ENCODE peak calls at places on chromosome 15, in eight cellular contexts. S is HCT116, M is uterus, U is heart left ventricle, Q is adrenal gland, Z is IMR-90, P is body of pancreas, H is endothelial cell of umbilical vein. Y is an unnamed sample. For H3K27me3, the result is how much of the 10 kb centered on the place peaks cover.

GRCh38 chr15:99845009-99845408 is 111.8 kb upstream of the LYSMD4 start:
- DNase-seq in P (no peak), Q (no peak), M (no peak), S (no peak), U (no peak), Z (peak), H (no peak), Y (no peak)

GRCh38 chr15:26842391-26842790 is 24.5 kb upstream of the GABRA5 start:
- DNase-seq in Q (no peak), U (no peak), S (no peak), M (no peak), P (no peak), H (no peak), Z (no peak), Y (no peak)

GRCh38 chr15:36498922-36499321 is 80.5 kb upstream of the CDIN1 start:
- DNase-seq in H (no peak), Z (no peak), U (no peak), S (no peak), P (no peak), M (no peak), Q (no peak), Y (no peak)

GRCh38 chr15:65245096-65245849 is 34.0 kb upstream of the CILP start:
- DNase-seq in Z (peak), H (no peak), U (peak), P (peak), Q (peak), S (no peak), M (peak), Y (peak)

GRCh38 chr15:74214324-74215021 is 11.9 kb upstream of the STRA6 start:
- DNase-seq in M (no peak), Q (no peak), S (no peak), Z (no peak), H (no peak), P (no peak), U (no peak), Y (no peak)

GRCh38 chr15:84624359-84624758 is 23.6 kb downstream of the ZSCAN2 start:
- DNase-seq in Q (no peak), U (no peak), S (no peak), H (no peak), M (no peak), Z (no peak), P (no peak), Y (no peak)

GRCh38 chr15:68383161-68384074 is 48.5 kb downstream of the ITGA11 start:
- DNase-seq in P (peak), H (peak), Q (peak), S (peak), U (no peak), M (peak), Z (peak), Y (no peak)

GRCh38 chr15:77402740-77403379 is 17.0 kb downstream of the PEAK1 start:
- DNase-seq in S (no peak), Z (peak), P (no peak), M (no peak), U (no peak), H (peak), Q (no peak), Y (no peak)

GRCh38 chr15:64979252-64979710 is 10.4 kb downstream of the SPG21 start:
- DNase-seq in P (no peak), H (no peak), M (no peak), Q (no peak), Z (no peak), S (no peak), U (no peak), Y (no peak)

GRCh38 chr15:100017140-100017539 is 283.9 kb upstream of the LYSMD4 start:
- DNase-seq in S (no peak), U (no peak), M (no peak), H (no peak), P (no peak), Q (no peak), Z (no peak), Y (no peak)

GRCh38 chr15:86018679-86019078 is 61.0 kb upstream of the AGBL1 start:
- DNase-seq in S (no peak), U (no peak), H (no peak), P (no peak), Q (no peak), Z (no peak), M (no peak), Y (no peak)

GRCh38 chr15:61299060-61299763 is 70.1 kb upstream of the RORA start:
- DNase-seq in Q (no peak), Z (no peak), M (peak), P (no peak), H (no peak), U (no peak), S (no peak), Y (no peak)

GRCh38 chr15:70778258-70779076 is 15.1 kb upstream of the UACA start:
- DNase-seq in Q (no peak), H (peak), S (no peak), Z (peak), P (no peak), U (no peak), M (no peak), Y (no peak)

GRCh38 chr15:63902671-63903035 is 68.9 kb upstream of the HERC1 start:
- DNase-seq in U (no peak), H (no peak), Z (no peak), Q (peak), P (no peak), S (no peak), M (no peak), Y (no peak)

GRCh38 chr15:59347915-59348314 is 24.8 kb downstream of the MYO1E start:
- DNase-seq in P (no peak), H (no peak), Z (no peak), S (no peak), Q (no peak), M (no peak), U (no peak), Y (no peak)

GRCh38 chr15:94234300-94234699 is 2.9 kb downstream of the MCTP2 start:
- DNase-seq in S (no peak), H (no peak), Z (no peak), P (no peak), Q (no peak), U (no peak), M (no peak), Y (no peak)

GRCh38 chr15:51727141-51727897 is 10.1 kb downstream of the LYSMD2 start:
- DNase-seq in M (no peak), Z (peak), P (no peak), U (no peak), H (no peak), Q (peak), S (no peak), Y (no peak)

GRCh38 chr15:98075441-98075840 is 114.9 kb downstream of the ARRDC4 start:
- DNase-seq in S (no peak), P (no peak), M (no peak), Z (no peak), U (no peak), H (no peak), Q (no peak), Y (no peak)

GRCh38 chr15:64717735-64718495 is 57.5 kb downstream of the RBPMS2 start:
- DNase-seq in Z (no peak), P (no peak), S (no peak), M (no peak), H (peak), U (peak), Q (no peak), Y (no peak)

GRCh38 chr15:99969261-99969960 is 236.2 kb upstream of the LYSMD4 start:
- DNase-seq in Q (peak), P (no peak), U (no peak), Z (no peak), M (no peak), H (no peak), S (no peak), Y (no peak)

GRCh38 chr15:72160846-72161245 is 36.7 kb downstream of the GRAMD2A start:
- DNase-seq in U (no peak), M (no peak), P (no peak), Q (no peak), S (no peak), Z (no peak), H (no peak), Y (no peak)

GRCh38 chr15:63715818-63716217 is 117.9 kb downstream of the HERC1 start:
- DNase-seq in Q (no peak), Z (no peak), P (no peak), U (no peak), S (no peak), H (no peak), M (no peak), Y (no peak)

GRCh38 chr15:58066042-58066867 is 744 bp upstream of the ALDH1A2 start:
- DNase-seq in H (peak), Z (peak), Q (peak), S (peak), M (peak), P (peak), U (peak), Y (peak)

GRCh38 chr15:72532991-72533601 is 59.0 kb downstream of the ARIH1 start:
- DNase-seq in S (no peak), H (no peak), P (no peak), Q (no peak), M (no peak), Z (no peak), U (no peak), Y (no peak)

GRCh38 chr15:64149424-64150235 is 1.9 kb upstream of the SNX22 start:
- DNase-seq in Z (no peak), H (no peak), S (no peak), Q (no peak), P (no peak), U (no peak), M (no peak), Y (no peak)

GRCh38 chr15:83287541-83288027 is 3.1 kb upstream of the BNC1 start:
- DNase-seq in U (no peak), H (peak), Z (peak), Q (no peak), M (no peak), P (no peak), S (no peak), Y (no peak)

GRCh38 chr15:51390932-51391432 is 49.5 kb downstream of the GLDN start:
- DNase-seq in Q (no peak), H (no peak), U (no peak), M (no peak), Z (no peak), P (no peak), S (no peak), Y (no peak)

GRCh38 chr15:100703671-100704070 is 101.3 kb downstream of the ASB7 start:
- DNase-seq in P (no peak), M (peak), Z (no peak), Q (no peak), H (no peak), S (no peak), U (no peak), Y (no peak)

GRCh38 chr15:45021331-45021730 is 1.7 kb upstream of the SORD start:
- DNase-seq in U (no peak), Q (peak), Z (peak), S (no peak), P (peak), H (no peak), M (no peak), Y (no peak)

GRCh38 chr15:87207251-87207650 is 1049.3 kb downstream of the NTRK3 start:
- DNase-seq in Z (no peak), M (no peak), S (no peak), U (no peak), H (no peak), P (no peak), Q (no peak), Y (no peak)

GRCh38 chr15:53260647-53261046 is 470.5 kb upstream of the ONECUT1 start:
- DNase-seq in U (no peak), Z (no peak), S (no peak), H (no peak), Q (no peak), M (no peak), P (no peak), Y (no peak)

GRCh38 chr15:72184165-72184811 is 13.3 kb downstream of the GRAMD2A start:
- DNase-seq in Q (no peak), M (no peak), Z (no peak), S (peak), U (no peak), H (no peak), P (no peak), Y (no peak)

GRCh38 chr15:82692171-82692570 is 17.5 kb downstream of the AP3B2 start:
- DNase-seq in Z (no peak), M (no peak), U (no peak), Q (no peak), H (no peak), P (no peak), S (no peak), Y (no peak)

GRCh38 chr15:31255732-31256384 is 70.8 kb upstream of the KLF13 start:
- DNase-seq in M (no peak), H (no peak), S (no peak), Q (no peak), Z (no peak), P (no peak), U (no peak), Y (no peak)

GRCh38 chr15:63918317-63918672 is 84.5 kb upstream of the HERC1 start:
- DNase-seq in Z (no peak), M (no peak), U (no peak), S (no peak), H (no peak), P (no peak), Q (no peak), Y (no peak)

GRCh38 chr15:31824009-31824408 is 206.3 kb upstream of the CHRNA7 start:
- DNase-seq in Q (no peak), M (no peak), P (no peak), Z (no peak), S (no peak), H (no peak), U (no peak), Y (no peak)

DNA sequence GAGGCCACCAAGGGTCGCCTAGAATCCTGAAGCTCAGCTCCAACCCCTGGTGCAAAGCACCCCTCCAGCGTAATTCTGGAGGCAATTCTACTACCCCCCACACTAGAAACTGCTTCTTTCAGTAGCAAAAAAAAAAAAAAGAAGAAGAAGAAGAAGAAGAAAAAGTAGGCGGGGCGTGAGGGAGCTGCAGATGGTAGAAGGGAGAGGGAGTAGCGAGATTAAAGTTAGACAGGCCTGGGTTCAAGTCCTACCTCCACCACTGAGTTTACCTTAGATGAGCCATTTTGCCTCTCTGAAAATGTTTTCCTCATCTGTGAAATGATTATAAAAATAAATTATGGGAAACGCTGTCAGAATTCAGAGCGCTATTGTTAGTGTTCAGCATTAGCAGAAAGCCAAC is 913 bp downstream of the FAM174B start:
- DNase-seq in Z (no peak), P (no peak), H (peak), U (no peak), Q (no peak), S (no peak), M (no peak), Y (no peak)
- H3K4me3 ChIP-seq in Z (no peak), P (peak), H (peak), U (peak), Q (no peak), S (no peak), M (peak), Y (peak)

DNA sequence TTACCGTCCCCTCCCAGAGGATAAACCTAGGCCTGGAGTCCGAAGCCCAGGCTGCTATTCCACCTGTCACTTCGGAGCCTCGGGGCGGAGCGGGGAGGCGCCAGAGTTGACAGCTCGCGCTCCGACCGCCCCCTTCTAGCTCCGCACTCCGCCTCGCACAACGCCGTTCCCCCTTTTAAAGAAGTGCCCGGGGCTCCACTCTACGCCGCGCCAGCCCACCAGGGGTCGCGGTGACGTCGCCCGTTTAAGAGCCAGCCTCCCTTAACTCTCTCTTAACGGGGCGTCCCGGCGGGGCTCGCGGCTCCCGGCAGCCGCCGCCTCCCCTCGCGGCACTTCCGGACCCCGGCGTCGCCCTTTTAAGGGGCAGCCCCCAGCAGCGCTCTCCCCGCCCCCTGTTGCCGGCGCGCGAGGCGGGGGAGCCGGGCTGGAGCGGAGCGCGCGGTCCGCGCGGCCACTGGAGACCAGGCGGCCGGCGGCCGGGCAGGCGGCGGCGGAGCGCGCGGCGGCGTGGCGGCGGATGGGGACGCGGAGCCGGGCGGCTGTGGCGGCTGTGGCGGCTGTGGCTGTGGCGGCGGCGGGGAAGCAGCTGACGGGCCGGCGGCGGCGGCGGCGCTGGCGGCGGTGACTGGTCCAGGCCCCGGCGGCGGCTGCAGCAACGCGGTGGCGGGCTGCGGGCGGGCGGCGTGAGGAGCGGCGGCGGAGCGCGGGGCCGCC is at the start of gene INAFM2:
- DNase-seq in U (peak), H (peak), Z (peak), Q (peak), M (peak), S (peak), P (peak), Y (peak)
- TF ChIP-seq POLR2A in U (no peak), H (peak), Z (peak), Q (peak), M (no peak), S (no peak), P (peak), Y (peak)

DNA sequence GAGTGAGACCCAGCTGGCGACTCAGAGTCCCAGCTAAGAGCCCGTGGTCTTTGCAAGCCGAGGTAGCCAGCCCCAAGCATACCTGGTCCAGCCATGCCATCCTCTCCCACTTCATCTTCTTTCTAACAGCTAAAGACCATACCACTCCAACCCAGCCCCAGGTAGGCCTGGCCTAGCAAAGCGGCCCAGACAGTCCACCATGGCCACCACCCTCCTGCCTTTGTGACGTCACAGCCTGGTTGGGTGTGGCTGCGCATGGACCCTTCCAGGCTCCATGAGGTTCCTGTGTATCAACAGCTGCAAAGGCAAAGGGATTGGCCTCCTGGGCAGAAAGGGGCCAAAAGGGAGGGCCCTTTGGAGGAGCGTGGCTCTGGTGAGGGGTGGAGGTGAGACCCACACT is 4.1 kb downstream of the NTRK3 start:
- DNase-seq in Z (no peak), P (no peak), S (no peak), U (no peak), H (no peak), M (no peak), Q (no peak), Y (no peak)
- H3K27me3 ChIP-seq in Z (under half), P (under half), S (under half), U (under half), H (under half), M (under half), Q (half or more), Y (under half)

GRCh38 chr15:38682861-38683260 is 118.2 kb upstream of the RASGRP1 start:
- DNase-seq in U (no peak), Q (no peak), S (no peak), H (no peak), Z (no peak), M (no peak), P (no peak), Y (no peak)
- H3K4me3 ChIP-seq in U (no peak), Q (no peak), S (no peak), H (no peak), Z (no peak), M (no peak), P (no peak), Y (no peak)

DNA sequence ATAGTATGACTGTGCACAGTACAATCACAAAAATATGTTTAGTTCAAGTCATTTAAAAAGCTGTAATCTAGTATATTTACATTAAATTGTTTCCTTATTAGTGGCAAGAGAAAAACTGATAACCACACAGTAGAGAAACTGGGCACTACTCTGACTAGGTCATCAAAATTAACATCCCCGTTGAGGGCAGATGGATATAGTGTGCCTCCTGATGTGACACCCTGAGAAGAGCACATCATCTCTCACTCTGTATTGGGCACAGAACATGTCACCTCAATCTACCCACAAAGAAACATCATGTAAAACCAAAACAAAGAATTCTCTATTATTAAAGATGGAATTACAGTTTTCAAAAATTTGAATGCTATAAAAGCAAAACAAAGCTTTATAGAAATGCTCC is 221.9 kb upstream of the NANOGP8 start:
- DNase-seq in Q (no peak), S (no peak), Z (no peak), U (no peak), H (no peak), M (no peak), P (no peak), Y (no peak)
- TF ChIP-seq POLR2A in Q (no peak), S (no peak), Z (no peak), U (no peak), H (no peak), M (no peak), P (no peak), Y (no peak)

DNA sequence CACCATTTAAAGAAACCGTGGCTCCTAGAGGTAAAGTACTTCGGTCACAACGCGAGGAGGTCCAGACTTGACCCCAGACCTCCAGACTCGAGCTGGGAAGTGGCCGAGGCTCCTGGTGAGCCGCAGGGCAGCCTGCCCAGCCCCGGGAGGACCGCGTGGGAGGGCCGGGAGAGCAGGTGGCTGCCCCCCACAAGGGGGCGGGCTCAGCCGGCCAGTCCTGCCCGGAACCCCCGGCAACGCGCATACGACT is at the start of gene SLC27A2:
- DNase-seq in Z (peak), M (no peak), S (peak), Q (no peak), H (no peak), P (peak), U (peak), Y (no peak)
- H3K27me3 ChIP-seq in Z (half or more), M (under half), S (under half), Q (under half), H (under half), P (under half), U (under half), Y (under half)

GRCh38 chr15:88745075-88745474 is 58.2 kb upstream of the ACAN start:
- DNase-seq in U (no peak), Z (no peak), P (no peak), Q (no peak), H (peak), S (no peak), M (no peak), Y (no peak)

GRCh38 chr15:88742161-88742560 is 61.1 kb upstream of the ACAN start:
- DNase-seq in U (no peak), H (no peak), S (no peak), M (no peak), Q (no peak), Z (no peak), P (no peak), Y (no peak)

GRCh38 chr15:88746451-88746850 is 56.8 kb upstream of the ACAN start:
- DNase-seq in S (no peak), U (no peak), P (no peak), M (no peak), Z (no peak), Q (no peak), H (no peak), Y (no peak)

GRCh38 chr15:88745696-88746095 is 57.5 kb upstream of the ACAN start:
- DNase-seq in S (no peak), U (no peak), H (no peak), Z (peak), M (no peak), P (no peak), Q (no peak), Y (no peak)

DNA sequence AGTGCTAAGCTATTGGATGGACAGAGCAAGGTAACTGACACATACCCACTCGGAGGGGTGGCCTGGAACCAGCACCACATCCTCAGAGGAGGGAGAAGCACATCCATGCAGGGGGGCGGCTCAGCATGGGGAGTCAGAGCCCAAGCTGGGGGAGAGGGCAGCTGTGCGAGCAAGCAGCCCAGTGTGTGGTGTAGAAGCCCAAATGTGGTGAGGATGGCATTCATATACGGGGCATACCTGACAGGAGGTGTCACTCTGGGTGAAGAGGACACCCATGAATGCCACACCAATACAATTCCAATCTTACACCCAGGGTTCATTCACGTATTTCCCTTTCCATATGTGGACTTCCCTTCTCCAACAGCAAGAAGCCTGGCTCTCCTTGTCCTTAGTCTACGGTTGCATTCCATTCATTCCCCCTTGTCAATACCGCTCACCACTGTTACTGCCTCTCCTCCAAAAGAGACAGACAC is 58.7 kb upstream of the ACAN start:
- DNase-seq in M (no peak), U (no peak), P (no peak), Q (no peak), S (no peak), H (no peak), Z (no peak), Y (no peak)
- H3K4me3 ChIP-seq in M (no peak), U (no peak), P (no peak), Q (no peak), S (no peak), H (peak), Z (no peak), Y (no peak)